ENCODE peak calls at places on chromosomes 6 and 20, in nine cellular contexts. M is heart right ventricle; D is CD4-positive, alpha-beta memory T cell; G is hepatocyte; Q is Karpas-422; P is ovary; S is MM.1S; U is psoas muscle; O is neuronal stem cell. L is an unnamed sample. For H3K4me1, the result is how much of the 10 kb centered on the place peaks cover.

GRCh38 chr20:10218536-10219451 is at the start of gene SNAP25:
- DNase-seq in S (no peak), O (peak), M (no peak), P (peak), Q (no peak), U (no peak), D (peak), G (peak), L (no peak)

GRCh38 chr20:62850333-62850974 is 11.2 kb downstream of the TCFL5 start:
- DNase-seq in G (no peak), U (no peak), Q (no peak), P (no peak), S (no peak), O (no peak), D (no peak), M (no peak), L (no peak)

GRCh38 chr20:62381202-62381797 is 5.6 kb upstream of the RPS21 start:
- DNase-seq in M (peak), O (no peak), U (peak), P (no peak), Q (no peak), D (no peak), G (no peak), S (no peak), L (no peak)

GRCh38 chr20:45993197-45993951 is 15.3 kb upstream of the MMP9 start:
- DNase-seq in G (peak), S (no peak), O (no peak), M (no peak), U (no peak), P (no peak), Q (no peak), D (no peak), L (no peak)

GRCh38 chr20:52484438-52484837 is 292.9 kb upstream of the ZFP64 start:
- DNase-seq in G (no peak), O (no peak), U (no peak), S (no peak), P (no peak), M (no peak), D (no peak), Q (no peak), L (no peak)

GRCh38 chr20:62496525-62497218 is 20.9 kb upstream of the GATA5 start:
- DNase-seq in G (no peak), U (no peak), S (no peak), P (no peak), D (no peak), Q (peak), M (peak), O (no peak), L (no peak)

GRCh38 chr20:19816386-19816785 is 58.3 kb downstream of the RIN2 start:
- DNase-seq in Q (no peak), G (no peak), P (no peak), M (no peak), O (no peak), D (no peak), U (no peak), S (no peak), L (no peak)

GRCh38 chr20:3613821-3614440 is 49.3 kb downstream of the GFRA4 start:
- DNase-seq in U (no peak), G (no peak), M (no peak), Q (no peak), P (no peak), D (no peak), O (no peak), S (no peak), L (no peak)

GRCh38 chr6:151024597-151024996 is 159.1 kb downstream of the MTHFD1L start:
- DNase-seq in Q (no peak), U (no peak), D (no peak), S (no peak), O (no peak), M (no peak), G (no peak), P (no peak), L (no peak)

GRCh38 chr6:64012351-64013060 is 376.9 kb downstream of the PHF3 start:
- DNase-seq in Q (peak), O (peak), P (no peak), S (peak), D (no peak), M (no peak), U (no peak), G (peak), L (no peak)

GRCh38 chr20:57761413-57761734 is 51.6 kb upstream of the PMEPA1 start:
- DNase-seq in D (no peak), P (no peak), S (no peak), Q (no peak), O (no peak), G (no peak), U (no peak), M (no peak), L (no peak)

GRCh38 chr20:1075564-1075963 is 42.8 kb upstream of the PSMF1 start:
- DNase-seq in G (no peak), U (no peak), S (peak), P (no peak), D (no peak), O (no peak), Q (no peak), M (no peak), L (no peak)

GRCh38 chr6:145491126-145491525 is 244.2 kb downstream of the EPM2A start:
- DNase-seq in M (no peak), O (no peak), S (no peak), U (no peak), P (no peak), G (no peak), D (no peak), Q (no peak), L (peak)

GRCh38 chr6:111767752-111768430 is 105.4 kb downstream of the FYN start:
- DNase-seq in U (no peak), Q (no peak), O (no peak), S (no peak), M (no peak), P (no peak), G (no peak), D (peak), L (no peak)

GRCh38 chr6:30234361-30234760 is 21.2 kb upstream of the TRIM26 start:
- DNase-seq in Q (no peak), D (no peak), O (no peak), P (no peak), U (no peak), S (no peak), G (no peak), M (no peak), L (no peak)

GRCh38 chr6:13472099-13472498 is 15.3 kb downstream of the GFOD1 start:
- DNase-seq in P (no peak), Q (no peak), O (no peak), D (no peak), S (no peak), G (no peak), M (no peak), U (no peak), L (no peak)

GRCh38 chr6:37615564-37616340 is 81.9 kb downstream of the MDGA1 start:
- DNase-seq in G (no peak), P (no peak), M (no peak), O (no peak), U (no peak), S (no peak), Q (no peak), D (no peak), L (peak)

GRCh38 chr6:31353508-31353907 is 3.5 kb downstream of the HLA-B start:
- DNase-seq in D (no peak), P (no peak), U (no peak), Q (peak), M (no peak), S (no peak), O (no peak), G (no peak), L (no peak)

GRCh38 chr6:114879719-114880118 is 536.9 kb upstream of the HS3ST5 start:
- DNase-seq in U (no peak), M (no peak), Q (no peak), D (no peak), P (no peak), S (no peak), G (no peak), O (no peak), L (no peak)

DNA sequence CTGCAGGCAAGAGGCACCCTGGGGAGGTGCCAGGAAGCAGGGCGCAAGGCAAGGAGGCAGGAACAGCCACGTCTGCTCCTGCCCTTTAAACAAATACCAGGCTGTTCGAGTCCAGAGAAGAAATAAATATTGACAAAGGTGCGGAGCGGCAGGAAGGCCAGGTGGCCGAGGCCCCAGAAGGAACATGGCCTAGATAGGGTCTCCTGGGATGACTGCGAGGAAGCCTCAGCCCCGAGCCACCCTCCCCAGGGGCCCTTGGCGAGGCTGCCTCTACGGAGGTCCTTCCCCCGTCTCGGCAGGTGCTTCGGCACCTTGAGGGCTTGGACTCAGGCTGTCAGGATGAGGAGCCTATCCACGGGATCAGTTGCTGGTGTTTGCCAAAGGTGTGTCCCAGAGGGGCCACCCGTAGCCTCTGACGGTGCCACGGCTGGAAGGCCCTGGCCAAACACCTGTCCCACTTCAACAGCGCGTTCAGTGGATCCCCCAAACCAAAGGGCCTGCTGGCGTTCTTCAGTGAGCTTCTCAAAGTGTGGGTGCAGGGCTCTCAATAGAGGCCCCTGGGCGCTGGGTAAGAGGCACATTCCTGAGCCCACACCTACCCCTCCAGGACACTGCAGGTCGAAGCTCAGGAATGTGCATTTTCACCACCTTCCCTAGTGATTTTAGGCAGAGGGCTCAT is 39.8 kb downstream of the SNX5 start:
- DNase-seq in G (peak), S (no peak), O (no peak), D (no peak), P (no peak), Q (peak), U (no peak), M (no peak), L (no peak)
- H3K27ac ChIP-seq in G (peak), S (no peak), O (no peak), D (no peak), P (no peak), Q (no peak), U (peak), M (peak), L (no peak)

GRCh38 chr20:53763707-53764415 is 170.2 kb upstream of the ZNF217 start:
- DNase-seq in G (peak), Q (no peak), S (no peak), P (no peak), U (no peak), O (no peak), M (no peak), D (no peak), L (no peak)
- H3K4me3 ChIP-seq in G (no peak), Q (no peak), S (no peak), P (no peak), U (no peak), O (peak), M (no peak), D (no peak), L (peak)

DNA sequence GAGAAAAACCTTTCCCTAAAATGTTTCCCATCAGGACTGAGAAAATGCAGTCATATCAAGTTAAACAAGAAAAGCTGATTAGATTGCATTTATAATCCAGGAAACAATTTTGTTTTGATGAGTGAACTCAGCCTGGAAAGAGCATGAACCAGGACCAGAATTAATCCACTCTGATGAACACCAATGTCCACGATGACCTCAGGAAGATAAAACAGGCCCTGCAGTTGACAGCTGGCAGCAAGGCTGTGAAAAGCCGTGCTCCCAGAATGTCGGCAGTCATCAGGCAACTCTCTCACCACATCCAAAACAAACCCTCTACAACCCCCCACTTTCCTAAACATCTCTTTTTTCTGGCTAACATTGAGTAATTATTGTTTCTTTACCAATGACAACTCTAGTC is 74.0 kb upstream of the PROKR2 start:
- DNase-seq in U (no peak), S (no peak), Q (no peak), D (no peak), G (no peak), M (no peak), O (no peak), P (no peak), L (no peak)
- H3K4me1 ChIP-seq in U (under half), S (under half), Q (under half), D (under half), G (under half), M (under half), O (under half), P (under half), L (under half)

GRCh38 chr20:49821381-49821780 is 8.8 kb downstream of the SLC9A8 start:
- DNase-seq in S (no peak), U (no peak), P (no peak), Q (no peak), D (no peak), G (no peak), M (no peak), O (no peak), L (no peak)

GRCh38 chr20:49823152-49823847 is 10.7 kb downstream of the SLC9A8 start:
- DNase-seq in M (no peak), Q (no peak), D (peak), U (no peak), G (no peak), O (no peak), P (no peak), S (peak), L (no peak)

GRCh38 chr20:49824206-49824605 is 11.6 kb downstream of the SLC9A8 start:
- DNase-seq in P (no peak), M (no peak), O (no peak), U (no peak), G (no peak), D (no peak), S (no peak), Q (no peak), L (no peak)

GRCh38 chr20:49819702-49820101 is 7.1 kb downstream of the SLC9A8 start:
- DNase-seq in S (no peak), Q (no peak), O (no peak), G (no peak), D (no peak), M (no peak), U (no peak), P (no peak), L (no peak)

DNA sequence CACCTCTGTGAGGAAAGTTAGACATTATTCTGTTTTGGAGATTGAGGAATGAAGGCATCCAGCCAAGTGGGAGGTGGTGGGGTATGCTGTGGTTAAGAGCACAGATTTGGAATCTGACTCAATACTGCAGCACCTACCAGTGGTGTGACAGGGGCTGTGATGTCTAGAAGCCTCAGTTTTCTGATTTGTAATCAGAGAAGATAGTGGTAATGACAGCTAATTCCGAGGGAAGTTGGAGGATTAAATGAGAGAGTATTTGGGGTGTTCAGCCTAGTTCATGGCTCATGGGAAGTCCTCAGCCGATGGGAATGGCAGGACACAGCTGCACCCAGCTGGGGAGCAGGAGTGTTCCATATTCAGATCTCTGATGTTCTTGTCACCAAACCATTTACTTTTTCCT is 9.2 kb downstream of the SLC9A8 start:
- DNase-seq in G (no peak), S (no peak), M (no peak), O (no peak), D (no peak), P (no peak), Q (no peak), U (no peak), L (peak)
- H3K27ac ChIP-seq in G (no peak), S (no peak), M (no peak), O (no peak), D (no peak), P (no peak), Q (no peak), U (peak), L (no peak)

DNA sequence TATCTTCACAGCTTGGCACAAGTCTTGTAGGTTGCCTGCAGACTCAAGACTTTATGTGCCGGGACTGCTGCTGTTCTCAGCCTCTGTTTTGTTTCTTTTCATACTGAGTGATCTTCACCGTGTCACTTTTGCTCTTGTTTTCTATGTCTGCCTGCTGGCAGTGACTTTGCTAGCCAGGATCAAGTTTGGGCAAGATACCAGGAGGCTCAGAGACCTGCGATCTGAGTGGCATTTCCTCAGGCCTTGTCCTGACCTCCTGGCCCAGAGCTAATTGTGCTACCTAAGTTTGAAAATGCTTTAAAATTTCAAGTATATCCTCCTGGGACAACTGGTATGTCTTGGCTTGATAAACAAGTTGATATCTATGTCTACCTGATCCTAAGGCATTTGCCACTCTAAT is 57.2 kb downstream of the DOK5 start:
- DNase-seq in M (no peak), S (no peak), O (no peak), U (no peak), D (no peak), G (no peak), Q (no peak), P (no peak), L (no peak)
- H3K4me3 ChIP-seq in M (no peak), S (no peak), O (no peak), U (no peak), D (no peak), G (no peak), Q (no peak), P (no peak), L (no peak)

DNA sequence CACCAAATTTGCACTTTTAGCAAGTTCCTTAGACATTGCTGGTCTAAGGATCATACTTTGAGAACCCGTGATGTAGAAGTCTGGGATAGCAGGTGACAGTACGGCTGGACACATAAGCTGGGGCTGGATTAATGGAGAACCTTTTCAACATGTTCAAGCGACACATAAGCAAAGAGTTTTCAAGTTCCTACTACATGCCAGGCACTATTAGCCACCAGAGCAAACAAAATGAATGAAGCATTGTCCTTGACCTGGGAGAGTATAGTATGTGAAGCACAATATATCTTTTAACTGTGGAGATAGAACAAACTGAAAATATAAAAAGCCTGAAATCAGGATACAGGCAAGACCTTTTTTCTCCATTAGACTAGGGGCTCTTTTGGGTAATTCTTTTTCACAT is 102.9 kb downstream of the ADGRG6 start:
- DNase-seq in G (no peak), O (no peak), D (no peak), M (no peak), P (no peak), Q (no peak), U (no peak), S (no peak), L (no peak)
- H3K4me1 ChIP-seq in G (under half), O (under half), D (under half), M (under half), P (under half), Q (under half), U (under half), S (under half), L (under half)

DNA sequence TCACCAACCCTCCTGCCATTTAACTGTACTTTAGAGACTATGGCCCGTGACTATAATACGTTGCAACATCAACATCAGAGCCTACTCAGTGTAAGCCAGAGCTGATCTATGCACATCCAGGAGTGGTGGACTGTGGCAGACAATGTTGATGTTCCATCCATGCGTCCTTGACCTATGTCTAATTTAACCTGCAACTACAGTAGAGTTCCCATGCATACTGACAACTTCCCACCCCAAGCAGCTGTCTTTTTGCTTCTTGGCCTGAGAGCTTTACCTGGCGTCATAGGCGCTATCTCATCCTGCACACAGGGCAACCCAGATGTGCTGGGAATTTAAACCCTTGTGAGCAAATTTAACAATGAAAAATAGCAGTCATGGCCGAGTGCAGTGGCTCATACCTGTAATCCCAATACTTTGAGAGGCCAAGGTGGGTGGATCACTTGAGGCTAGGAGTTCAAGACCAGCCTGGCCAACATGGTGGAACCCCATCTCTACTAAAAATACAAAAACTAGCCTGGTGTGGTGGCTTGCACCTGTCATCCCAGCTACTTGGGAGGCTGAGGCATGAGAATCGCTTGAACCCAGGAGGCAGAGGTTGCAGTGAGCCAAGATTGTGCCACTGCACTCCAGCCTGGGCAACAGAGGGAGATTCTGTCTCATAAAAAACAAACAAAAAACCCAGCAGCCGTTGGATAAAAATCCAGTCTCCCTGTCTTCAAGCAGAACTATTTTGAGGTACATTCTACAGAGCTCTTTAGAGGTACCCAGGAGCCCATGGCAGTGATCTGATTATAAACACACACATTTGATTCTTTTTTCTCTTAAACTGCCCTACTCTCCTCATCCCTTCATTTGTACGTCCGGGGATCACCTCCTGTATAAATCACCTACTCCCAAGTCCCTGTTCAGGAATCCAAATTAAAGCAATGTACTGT is 22.0 kb downstream of the PERP start:
- DNase-seq in Q (no peak), P (no peak), G (no peak), D (no peak), M (no peak), O (no peak), S (no peak), U (no peak), L (no peak)
- H3K27ac ChIP-seq in Q (no peak), P (no peak), G (peak), D (no peak), M (no peak), O (no peak), S (no peak), U (no peak), L (peak)

GRCh38 chr6:156718647-156719394 is 58.4 kb upstream of the ARID1B start:
- DNase-seq in Q (no peak), U (peak), M (peak), D (no peak), P (peak), S (no peak), G (peak), O (no peak), L (no peak)
- H3K4me3 ChIP-seq in Q (no peak), U (no peak), M (no peak), D (no peak), P (no peak), S (no peak), G (no peak), O (no peak), L (no peak)